ENCODE peak calls at places on chromosome 3, in eight cellular contexts. K, Q, N, B, P, U, C and A are unnamed samples.

GRCh38 chr3:51975857-51976549 is 1.1 kb downstream of the ABHD14A start:
- DNase-seq in K (peak), Q (peak), N (peak), B (no peak), P (peak), U (peak), C (peak), A (peak)

GRCh38 chr3:123385072-123385471 is 63.8 kb downstream of the ADCY5 start:
- DNase-seq in K (no peak), Q (no peak), N (peak), B (no peak), P (no peak), U (no peak), C (no peak), A (no peak)

GRCh38 chr3:197354195-197355059 is 56.0 kb upstream of the DLG1 start:
- DNase-seq in K (peak), Q (peak), N (peak), B (no peak), P (no peak), U (peak), C (peak), A (peak)

GRCh38 chr3:148379763-148380162 is 317.9 kb upstream of the AGTR1 start:
- DNase-seq in K (no peak), Q (peak), N (peak), B (peak), P (no peak), U (peak), C (peak), A (peak)

GRCh38 chr3:111952086-111952485 is 26.7 kb upstream of the ABHD10 start:
- DNase-seq in K (no peak), Q (no peak), N (no peak), B (no peak), P (no peak), U (no peak), C (no peak), A (no peak)

GRCh38 chr3:148309390-148310035 is 388.2 kb upstream of the AGTR1 start:
- DNase-seq in K (no peak), Q (peak), N (peak), B (peak), P (no peak), U (peak), C (peak), A (peak)

GRCh38 chr3:46298871-46299607 is 54.9 kb upstream of the CCR2 start:
- DNase-seq in K (no peak), Q (no peak), N (no peak), B (no peak), P (no peak), U (peak), C (no peak), A (no peak)

GRCh38 chr3:13203398-13204176 is 130.4 kb upstream of the IQSEC1 start:
- DNase-seq in K (no peak), Q (no peak), N (no peak), B (no peak), P (no peak), U (no peak), C (no peak), A (no peak)

GRCh38 chr3:164572436-164572835 is 505.9 kb downstream of the SI start:
- DNase-seq in K (no peak), Q (no peak), N (no peak), B (no peak), P (no peak), U (no peak), C (no peak), A (no peak)

GRCh38 chr3:38968891-38969290 is 82.9 kb downstream of the SCN11A start:
- DNase-seq in K (no peak), Q (no peak), N (no peak), B (no peak), P (no peak), U (no peak), C (no peak), A (no peak)

GRCh38 chr3:137612293-137612692 is 151.8 kb upstream of the SOX14 start:
- DNase-seq in K (no peak), Q (no peak), N (no peak), B (no peak), P (no peak), U (no peak), C (no peak), A (no peak)

GRCh38 chr3:155957412-155957880 is 87.0 kb downstream of the GMPS start:
- DNase-seq in K (no peak), Q (no peak), N (no peak), B (no peak), P (no peak), U (no peak), C (no peak), A (no peak)

GRCh38 chr3:58570851-58571250 is 6.3 kb downstream of the FAM107A start:
- DNase-seq in K (no peak), Q (no peak), N (no peak), B (no peak), P (no peak), U (no peak), C (no peak), A (no peak)

GRCh38 chr3:64380539-64380938 is 155.3 kb upstream of the PRICKLE2 start:
- DNase-seq in K (no peak), Q (no peak), N (no peak), B (no peak), P (no peak), U (no peak), C (no peak), A (no peak)

GRCh38 chr3:142613491-142613890 is 17.3 kb downstream of the PLS1 start:
- DNase-seq in K (no peak), Q (no peak), N (no peak), B (peak), P (no peak), U (no peak), C (no peak), A (no peak)

GRCh38 chr3:102233881-102234280 is 200.9 kb upstream of the ZPLD1 start:
- DNase-seq in K (no peak), Q (no peak), N (no peak), B (no peak), P (peak), U (peak), C (no peak), A (no peak)

GRCh38 chr3:107796786-107797185 is 274.0 kb downstream of the BBX start:
- DNase-seq in K (no peak), Q (peak), N (peak), B (peak), P (no peak), U (no peak), C (peak), A (peak)

GRCh38 chr3:108250626-108251025 is 28.4 kb upstream of the IFT57 start:
- DNase-seq in K (no peak), Q (peak), N (peak), B (no peak), P (no peak), U (no peak), C (no peak), A (peak)

GRCh38 chr3:127195417-127195816 is 2.5 kb downstream of the PRR23E start:
- DNase-seq in K (no peak), Q (no peak), N (no peak), B (no peak), P (no peak), U (no peak), C (no peak), A (no peak)

GRCh38 chr3:72137865-72138861 is 353.2 kb upstream of the PROK2 start:
- DNase-seq in K (no peak), Q (no peak), N (no peak), B (no peak), P (peak), U (peak), C (no peak), A (no peak)

GRCh38 chr3:122784436-122784835 is 9.2 kb downstream of the HSPBAP1 start:
- DNase-seq in K (no peak), Q (peak), N (peak), B (peak), P (no peak), U (no peak), C (no peak), A (peak)

GRCh38 chr3:173465898-173466678 is 68.5 kb downstream of the NLGN1 start:
- DNase-seq in K (no peak), Q (no peak), N (no peak), B (no peak), P (no peak), U (no peak), C (no peak), A (no peak)

GRCh38 chr3:3559786-3560185 is 239.4 kb upstream of the LRRN1 start:
- DNase-seq in K (no peak), Q (no peak), N (no peak), B (peak), P (no peak), U (no peak), C (no peak), A (no peak)

GRCh38 chr3:122919291-122919610 is 108.3 kb downstream of the SEMA5B start:
- DNase-seq in K (no peak), Q (no peak), N (no peak), B (no peak), P (no peak), U (no peak), C (no peak), A (no peak)

GRCh38 chr3:170962426-170962825 is 54.0 kb upstream of the EIF5A2 start:
- DNase-seq in K (no peak), Q (no peak), N (no peak), B (no peak), P (no peak), U (no peak), C (no peak), A (no peak)

GRCh38 chr3:147864754-147865354 is 455.7 kb downstream of the ZIC1 start:
- DNase-seq in K (no peak), Q (no peak), N (no peak), B (no peak), P (no peak), U (no peak), C (no peak), A (peak)

GRCh38 chr3:69065318-69065964 is 13.3 kb upstream of the TMF1 start:
- DNase-seq in K (no peak), Q (no peak), N (no peak), B (no peak), P (no peak), U (no peak), C (no peak), A (no peak)

GRCh38 chr3:98906230-98906629 is 4.7 kb upstream of the DCBLD2 start:
- DNase-seq in K (no peak), Q (peak), N (peak), B (peak), P (no peak), U (no peak), C (no peak), A (peak)

GRCh38 chr3:356947-357346 is 160.4 kb downstream of the CHL1 start:
- DNase-seq in K (no peak), Q (no peak), N (no peak), B (no peak), P (no peak), U (no peak), C (peak), A (peak)

GRCh38 chr3:158103131-158103955 is 2.9 kb downstream of the SHOX2 start:
- DNase-seq in K (peak), Q (peak), N (no peak), B (no peak), P (peak), U (no peak), C (no peak), A (peak)

GRCh38 chr3:47010050-47010712 is 30.7 kb downstream of the NBEAL2 start:
- DNase-seq in K (no peak), Q (no peak), N (no peak), B (no peak), P (no peak), U (peak), C (no peak), A (peak)

GRCh38 chr3:177358968-177359600 is 161.8 kb upstream of the TBL1XR1 start:
- DNase-seq in K (peak), Q (no peak), N (peak), B (peak), P (peak), U (peak), C (peak), A (no peak)

GRCh38 chr3:142808103-142808917 is 80.6 kb downstream of the PCOLCE2 start:
- DNase-seq in K (no peak), Q (peak), N (peak), B (peak), P (no peak), U (no peak), C (no peak), A (peak)

GRCh38 chr3:194034556-194035336 is 101.2 kb upstream of the HES1 start:
- DNase-seq in K (peak), Q (no peak), N (no peak), B (no peak), P (no peak), U (no peak), C (no peak), A (no peak)

DNA sequence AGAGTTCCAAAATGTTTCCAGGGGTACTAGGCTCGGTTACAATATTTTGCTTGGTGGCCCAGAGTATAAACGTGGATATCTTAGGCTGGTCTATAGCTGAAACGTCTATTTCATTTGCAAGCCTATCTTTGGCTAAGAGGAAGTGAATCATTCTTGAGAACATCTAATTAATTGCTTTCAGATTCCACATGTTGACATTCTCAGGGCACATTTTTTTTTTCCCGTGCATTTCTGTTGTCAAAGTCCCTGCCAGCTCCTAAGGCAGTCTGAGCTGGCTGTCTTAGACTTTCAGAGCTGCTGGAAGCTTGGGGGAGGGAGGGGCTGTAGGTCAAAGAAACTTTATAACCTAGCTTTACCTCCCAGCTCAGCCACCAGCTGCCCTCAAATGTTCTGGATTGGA is 23.2 kb upstream of the LAMP3 start:
- DNase-seq in K (no peak), Q (peak), N (peak), B (peak), P (no peak), U (no peak), C (no peak), A (peak)
- H3K4me3 ChIP-seq in K (no peak), Q (no peak), N (no peak), B (no peak), P (no peak), U (no peak), C (no peak), A (no peak)

DNA sequence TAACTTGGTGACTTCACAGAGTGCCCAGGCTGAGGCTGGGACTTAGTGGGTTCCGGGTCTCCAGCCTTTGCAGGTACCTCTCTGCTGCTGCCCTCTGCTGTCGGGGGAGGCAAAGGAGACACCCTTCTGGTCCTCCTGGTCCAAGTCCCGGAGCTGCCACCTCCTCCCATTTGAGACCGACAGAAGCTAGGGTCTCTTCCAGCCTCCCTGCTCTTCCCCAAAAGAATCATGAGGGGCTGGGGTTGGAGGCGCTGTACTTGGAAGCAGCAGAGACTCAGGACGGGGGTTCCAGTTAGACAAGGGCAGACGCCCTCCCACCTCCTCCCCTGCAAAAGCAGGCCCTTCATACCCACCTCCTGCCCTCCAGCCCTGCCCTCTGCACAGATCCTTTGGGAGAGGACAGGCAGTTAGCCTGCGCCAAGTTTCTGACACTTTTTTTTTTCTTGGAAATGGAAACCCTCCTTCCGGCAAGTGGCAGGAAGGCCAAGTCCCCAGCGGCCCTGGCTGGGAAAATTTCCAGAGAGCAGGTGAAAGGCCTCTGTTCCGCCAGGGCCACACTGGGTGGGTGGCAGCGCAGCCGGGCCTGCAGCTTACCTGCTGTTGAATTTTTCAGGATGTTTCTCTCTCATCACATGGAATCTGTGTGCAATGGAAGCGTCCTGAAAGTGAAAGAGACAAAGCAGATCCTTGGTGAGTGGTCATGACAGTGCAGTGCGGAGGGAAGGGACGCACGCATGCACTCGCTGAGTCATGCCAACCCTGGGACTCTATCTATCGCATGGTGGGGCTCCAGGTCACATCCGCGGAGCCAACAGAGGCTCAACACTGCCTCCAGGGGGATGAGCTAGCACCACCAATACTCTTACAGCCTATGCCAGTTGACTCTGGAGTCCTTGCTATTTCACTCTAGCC is 119.9 kb downstream of the DGKG start:
- DNase-seq in K (peak), Q (peak), N (peak), B (peak), P (peak), U (peak), C (peak), A (peak)
- H3K4me3 ChIP-seq in K (no peak), Q (peak), N (no peak), B (no peak), P (peak), U (peak), C (no peak), A (no peak)

GRCh38 chr3:128634075-128634611 is 16.5 kb downstream of the RPN1 start:
- DNase-seq in K (no peak), Q (no peak), N (no peak), B (no peak), P (no peak), U (no peak), C (no peak), A (no peak)
- H3K4me3 ChIP-seq in K (no peak), Q (no peak), N (no peak), B (no peak), P (no peak), U (no peak), C (no peak), A (no peak)

GRCh38 chr3:17625111-17625510 is 117.3 kb downstream of the TBC1D5 start:
- DNase-seq in K (no peak), Q (no peak), N (no peak), B (no peak), P (no peak), U (no peak), C (no peak), A (no peak)
- H3K4me3 ChIP-seq in K (no peak), Q (no peak), N (no peak), B (no peak), P (no peak), U (no peak), C (no peak), A (no peak)

DNA sequence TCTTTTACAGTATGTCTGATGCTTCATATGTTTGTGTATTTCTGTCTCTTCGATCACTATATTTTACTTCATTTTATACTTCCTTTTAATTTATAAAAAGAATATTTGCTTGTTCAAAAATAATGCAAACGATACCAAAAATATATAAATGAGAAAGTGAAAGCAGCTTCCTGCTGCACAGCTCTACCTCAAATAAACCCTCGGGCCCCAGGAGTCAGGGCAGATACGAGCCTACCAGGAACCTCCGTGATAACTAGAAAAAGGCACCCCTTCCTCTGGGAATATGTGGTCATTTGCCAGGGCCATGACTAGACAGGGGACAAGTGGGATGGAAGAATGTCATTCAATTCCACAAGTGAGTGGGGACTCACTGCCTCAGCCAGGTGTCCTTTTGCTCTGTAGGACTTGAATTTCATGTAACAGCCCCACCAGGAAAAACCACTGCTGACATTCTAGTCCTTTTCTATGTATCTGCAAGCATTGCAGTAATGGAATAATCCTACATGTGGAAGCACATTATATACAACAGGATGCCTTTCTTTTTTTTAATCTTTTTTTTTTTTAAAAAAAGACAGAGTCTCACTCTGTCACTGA is 133.3 kb downstream of the SUCLG2 start:
- DNase-seq in K (no peak), Q (no peak), N (no peak), B (no peak), P (peak), U (peak), C (no peak), A (no peak)
- H3K4me3 ChIP-seq in K (no peak), Q (no peak), N (no peak), B (no peak), P (peak), U (peak), C (no peak), A (no peak)

GRCh38 chr3:73624363-73625123 is at the start of gene PDZRN3:
- DNase-seq in K (peak), Q (peak), N (peak), B (no peak), P (no peak), U (no peak), C (peak), A (peak)
- H3K4me3 ChIP-seq in K (peak), Q (peak), N (peak), B (peak), P (no peak), U (no peak), C (peak), A (peak)